ENCODE peak calls at places on chromosomes 1 and 21, in five cellular contexts. Y is ACHN; E is T-helper 2 cell treated with Interferon-gamma antibody and Interleukin-4, amounts not matched to agents 5 μg/mL and 100 μg/mL, for 36 hours; I is sciatic nerve; Q is T-helper 9 cell. P is an unnamed sample.

GRCh38 chr1:180560868-180561600 is 2.3 kb downstream of the OVAAL start:
- DNase-seq in Y (peak), E (no peak), I (no peak), Q (no peak), P (no peak)

GRCh38 chr1:60073605-60074278 is at the start of gene C1orf87:
- DNase-seq in Y (no peak), E (no peak), I (no peak), Q (no peak), P (no peak)

GRCh38 chr1:34549199-34549598 is 205.6 kb upstream of the GJB5 start:
- DNase-seq in Y (peak), E (no peak), I (no peak), Q (no peak), P (no peak)

GRCh38 chr1:235415008-235415904 is 48.0 kb downstream of the TBCE start:
- DNase-seq in Y (peak), E (peak), I (peak), Q (peak), P (peak)

GRCh38 chr1:10870493-10871096 is 74.1 kb upstream of the CASZ1 start:
- DNase-seq in Y (no peak), E (no peak), I (no peak), Q (no peak), P (no peak)

GRCh38 chr1:32239790-32240139 is 7.3 kb upstream of the FAM167B start:
- DNase-seq in Y (no peak), E (no peak), I (no peak), Q (no peak), P (no peak)

GRCh38 chr1:65264197-65264929 is 45.0 kb upstream of the DNAJC6 start:
- DNase-seq in Y (peak), E (no peak), I (peak), Q (no peak), P (no peak)

GRCh38 chr1:20634065-20634593 is 871 bp downstream of the PINK1 start:
- DNase-seq in Y (no peak), E (no peak), I (no peak), Q (no peak), P (peak)

GRCh38 chr1:155091071-155092051 is 12.7 kb downstream of the EFNA3 start:
- DNase-seq in Y (peak), E (peak), I (peak), Q (peak), P (peak)

GRCh38 chr1:201220388-201220715 is 29.7 kb downstream of the IGFN1 start:
- DNase-seq in Y (no peak), E (no peak), I (no peak), Q (no peak), P (no peak)

GRCh38 chr1:212402876-212403275 is 11.8 kb downstream of the PACC1 start:
- DNase-seq in Y (no peak), E (no peak), I (no peak), Q (no peak), P (no peak)

GRCh38 chr1:241419986-241420385 is 63.0 kb upstream of the RGS7 start:
- DNase-seq in Y (no peak), E (no peak), I (no peak), Q (no peak), P (no peak)

GRCh38 chr1:165481820-165482532 is 37.0 kb upstream of the RXRG start:
- DNase-seq in Y (peak), E (peak), I (no peak), Q (no peak), P (no peak)

GRCh38 chr1:87805661-87806376 is 477.1 kb downstream of the LMO4 start:
- DNase-seq in Y (peak), E (no peak), I (no peak), Q (no peak), P (no peak)

GRCh38 chr1:164753521-164754077 is 194.6 kb downstream of the PBX1 start:
- DNase-seq in Y (no peak), E (no peak), I (no peak), Q (no peak), P (no peak)

GRCh38 chr21:38910390-38911008 is 104.8 kb downstream of the ETS2 start:
- DNase-seq in Y (no peak), E (peak), I (no peak), Q (no peak), P (no peak)

GRCh38 chr21:35738342-35738961 is 321.9 kb downstream of the SETD4 start:
- DNase-seq in Y (no peak), E (no peak), I (no peak), Q (no peak), P (no peak)

GRCh38 chr1:66450847-66451246 is 83.1 kb upstream of the SGIP1 start:
- DNase-seq in Y (no peak), E (no peak), I (no peak), Q (no peak), P (no peak)

GRCh38 chr1:91948501-91949355 is 473 bp upstream of the BRDT start:
- DNase-seq in Y (no peak), E (peak), I (no peak), Q (peak), P (peak)

GRCh38 chr1:203629509-203630082 is 3.0 kb downstream of the ATP2B4 start:
- DNase-seq in Y (peak), E (peak), I (peak), Q (peak), P (peak)

GRCh38 chr1:92877081-92877711 is 45.4 kb downstream of the RPL5 start:
- DNase-seq in Y (no peak), E (no peak), I (no peak), Q (no peak), P (no peak)

GRCh38 chr1:42419449-42419848 is 36.4 kb downstream of the ZMYND12 start:
- DNase-seq in Y (no peak), E (no peak), I (no peak), Q (no peak), P (no peak)

GRCh38 chr1:238954865-238955264 is 431.5 kb upstream of the CHRM3 start:
- DNase-seq in Y (no peak), E (no peak), I (no peak), Q (no peak), P (no peak)

GRCh38 chr1:23865543-23865930 is 2.6 kb downstream of the FUCA1 start:
- DNase-seq in Y (peak), E (no peak), I (no peak), Q (no peak), P (no peak)

GRCh38 chr1:184811439-184812111 is 56.9 kb upstream of the EDEM3 start:
- DNase-seq in Y (no peak), E (no peak), I (no peak), Q (no peak), P (no peak)

GRCh38 chr1:41980872-41981653 is 62.3 kb upstream of the HIVEP3 start:
- DNase-seq in Y (no peak), E (no peak), I (no peak), Q (no peak), P (no peak)

GRCh38 chr1:31577515-31578191 is 1.3 kb downstream of the TINAGL1 start:
- DNase-seq in Y (peak), E (no peak), I (peak), Q (no peak), P (no peak)

GRCh38 chr1:31549807-31550620 is 26.3 kb upstream of the TINAGL1 start:
- DNase-seq in Y (no peak), E (no peak), I (no peak), Q (no peak), P (no peak)

GRCh38 chr1:165914136-165914798 is 86.9 kb downstream of the UCK2 start:
- DNase-seq in Y (peak), E (peak), I (peak), Q (peak), P (peak)

P was measured in effector memory CD4-positive, alpha-beta T cell.